ENCODE peak calls at places on chromosomes 4 and X, in four cellular contexts. One of them, this sample, is unnamed.

GRCh38 chrX:53116101-53116500 is 22.2 kb downstream of the KANTR start:
- DNase-seq in immature natural killer cell: no peak
- DNase-seq in activated T-cell treated with anti-CD3 and anti-CD28 coated beads for 1 hour: no peak
- DNase-seq in HTR-8/SVneo: no peak
- DNase-seq in this sample: peak

GRCh38 chr4:82360298-82361177 is 13.3 kb downstream of the HNRNPD start:
- DNase-seq in immature natural killer cell: peak
- DNase-seq in activated T-cell treated with anti-CD3 and anti-CD28 coated beads for 1 hour: no peak
- DNase-seq in HTR-8/SVneo: no peak
- DNase-seq in this sample: peak

GRCh38 chr4:185112104-185112503 is 31.0 kb upstream of the SLC25A4 start:
- DNase-seq in immature natural killer cell: no peak
- DNase-seq in activated T-cell treated with anti-CD3 and anti-CD28 coated beads for 1 hour: no peak
- DNase-seq in HTR-8/SVneo: peak
- DNase-seq in this sample: peak

GRCh38 chr4:173485164-173485563 is 44.9 kb downstream of the HAND2 start:
- DNase-seq in immature natural killer cell: no peak
- DNase-seq in activated T-cell treated with anti-CD3 and anti-CD28 coated beads for 1 hour: no peak
- DNase-seq in HTR-8/SVneo: no peak
- DNase-seq in this sample: no peak

GRCh38 chrX:46791927-46792825 is 33.3 kb upstream of the SLC9A7 start:
- DNase-seq in immature natural killer cell: no peak
- DNase-seq in activated T-cell treated with anti-CD3 and anti-CD28 coated beads for 1 hour: no peak
- DNase-seq in HTR-8/SVneo: peak
- DNase-seq in this sample: peak

GRCh38 chr4:38310446-38311043 is 350.3 kb downstream of the PTTG2 start:
- DNase-seq in immature natural killer cell: peak
- DNase-seq in activated T-cell treated with anti-CD3 and anti-CD28 coated beads for 1 hour: peak
- DNase-seq in HTR-8/SVneo: no peak
- DNase-seq in this sample: peak

GRCh38 chr4:104451573-104451972 is 43.1 kb downstream of the CXXC4 start:
- DNase-seq in immature natural killer cell: no peak
- DNase-seq in activated T-cell treated with anti-CD3 and anti-CD28 coated beads for 1 hour: no peak
- DNase-seq in HTR-8/SVneo: no peak
- DNase-seq in this sample: peak

GRCh38 chrX:9739130-9739529 is 26.5 kb downstream of the GPR143 start:
- DNase-seq in immature natural killer cell: no peak
- DNase-seq in activated T-cell treated with anti-CD3 and anti-CD28 coated beads for 1 hour: no peak
- DNase-seq in HTR-8/SVneo: no peak
- DNase-seq in this sample: no peak

GRCh38 chr4:48665555-48666186 is 114.4 kb downstream of the FRYL start:
- DNase-seq in immature natural killer cell: no peak
- DNase-seq in activated T-cell treated with anti-CD3 and anti-CD28 coated beads for 1 hour: no peak
- DNase-seq in HTR-8/SVneo: no peak
- DNase-seq in this sample: no peak

This sample was measured in OCI-M1.